ENCODE peak calls at places on chromosomes 13 and 19, in seven cellular contexts. O is fibroblast of lung; U is CD8-positive, alpha-beta T cell; E is left ventricle myocardium inferior; H is CD4-positive, alpha-beta memory T cell; F is heart left ventricle; V is ovary. W is an unnamed sample.
A peak's percentile ranks its signal among the peaks of the same experiment; 100 is the strongest.

GRCh38 chr19:50322234-50322633 is 6.9 kb downstream of the KCNC3 start:
- DNase-seq in O (no peak), U (no peak), E (no peak), H (no peak), F (no peak), V (no peak), W (no peak)

GRCh38 chr13:48431987-48432615 is 19.2 kb upstream of the LPAR6 start:
- DNase-seq in O (peak; percentile 41), U (no peak), E (no peak), H (no peak), F (no peak), V (no peak), W (no peak)

GRCh38 chr13:59492030-59492636 is 671.6 kb downstream of the DIAPH3 start:
- DNase-seq in O (peak; percentile 39), U (no peak), E (no peak), H (no peak), F (no peak), V (no peak), W (no peak)

GRCh38 chr13:80050252-80050651 is 290.7 kb downstream of the SPRY2 start:
- DNase-seq in O (peak; percentile 68), U (no peak), E (no peak), H (no peak), F (no peak), V (no peak), W (no peak)

GRCh38 chr13:111467111-111467890 is 146.9 kb downstream of the TEX29 start:
- DNase-seq in O (no peak), U (no peak), E (no peak), H (no peak), F (no peak), V (no peak), W (no peak)

GRCh38 chr19:3178973-3179738 is 587 bp downstream of the S1PR4 start:
- DNase-seq in O (no peak), U (no peak), E (no peak), H (no peak), F (no peak), V (no peak), W (no peak)

GRCh38 chr19:900302-901111 is 7.2 kb downstream of the RNU6-9 start:
- DNase-seq in O (no peak), U (no peak), E (no peak), H (peak; percentile 72), F (no peak), V (no peak), W (peak; percentile 69)

GRCh38 chr13:89238496-89238895 is 1567.3 kb downstream of the SLITRK5 start:
- DNase-seq in O (no peak), U (no peak), E (no peak), H (no peak), F (no peak), V (no peak), W (no peak)

GRCh38 chr13:44311011-44311481 is 62.6 kb upstream of the SERP2 start:
- DNase-seq in O (peak; percentile 68), U (no peak), E (no peak), H (no peak), F (no peak), V (no peak), W (no peak)

GRCh38 chr13:33087091-33087490 is 70.9 kb downstream of the KL start:
- DNase-seq in O (peak; percentile 69), U (no peak), E (no peak), H (no peak), F (no peak), V (no peak), W (no peak)

GRCh38 chr13:108478179-108478578 is 151.2 kb upstream of the MYO16 start:
- DNase-seq in O (no peak), U (no peak), E (no peak), H (no peak), F (no peak), V (no peak), W (no peak)

GRCh38 chr13:77067519-77067918 is 40.6 kb upstream of the FBXL3 start:
- DNase-seq in O (no peak), U (no peak), E (no peak), H (no peak), F (no peak), V (no peak), W (no peak)

GRCh38 chr19:50490411-50490811 is 13.8 kb upstream of the GARIN5A start:
- DNase-seq in O (no peak), U (no peak), E (no peak), H (no peak), F (no peak), V (no peak), W (no peak)

GRCh38 chr13:42751693-42752092 is 29.7 kb upstream of the FAM216B start:
- DNase-seq in O (no peak), U (no peak), E (no peak), H (no peak), F (no peak), V (no peak), W (no peak)

GRCh38 chr13:113552786-113553540 is 31.6 kb upstream of the TFDP1 start:
- DNase-seq in O (no peak), U (no peak), E (no peak), H (no peak), F (no peak), V (peak; percentile 19), W (no peak)

GRCh38 chr13:76887070-76887563 is 912 bp upstream of the KCTD12 start:
- DNase-seq in O (peak; percentile 1), U (no peak), E (peak; percentile 16), H (no peak), F (peak; percentile 18), V (peak; percentile 40), W (no peak)

GRCh38 chr19:15944401-15944800 is 4.4 kb upstream of the OR10H4 start:
- DNase-seq in O (no peak), U (no peak), E (no peak), H (no peak), F (no peak), V (no peak), W (no peak)

GRCh38 chr19:15945301-15945700 is 3.5 kb upstream of the OR10H4 start:
- DNase-seq in O (no peak), U (no peak), E (no peak), H (no peak), F (no peak), V (no peak), W (no peak)

DNA sequence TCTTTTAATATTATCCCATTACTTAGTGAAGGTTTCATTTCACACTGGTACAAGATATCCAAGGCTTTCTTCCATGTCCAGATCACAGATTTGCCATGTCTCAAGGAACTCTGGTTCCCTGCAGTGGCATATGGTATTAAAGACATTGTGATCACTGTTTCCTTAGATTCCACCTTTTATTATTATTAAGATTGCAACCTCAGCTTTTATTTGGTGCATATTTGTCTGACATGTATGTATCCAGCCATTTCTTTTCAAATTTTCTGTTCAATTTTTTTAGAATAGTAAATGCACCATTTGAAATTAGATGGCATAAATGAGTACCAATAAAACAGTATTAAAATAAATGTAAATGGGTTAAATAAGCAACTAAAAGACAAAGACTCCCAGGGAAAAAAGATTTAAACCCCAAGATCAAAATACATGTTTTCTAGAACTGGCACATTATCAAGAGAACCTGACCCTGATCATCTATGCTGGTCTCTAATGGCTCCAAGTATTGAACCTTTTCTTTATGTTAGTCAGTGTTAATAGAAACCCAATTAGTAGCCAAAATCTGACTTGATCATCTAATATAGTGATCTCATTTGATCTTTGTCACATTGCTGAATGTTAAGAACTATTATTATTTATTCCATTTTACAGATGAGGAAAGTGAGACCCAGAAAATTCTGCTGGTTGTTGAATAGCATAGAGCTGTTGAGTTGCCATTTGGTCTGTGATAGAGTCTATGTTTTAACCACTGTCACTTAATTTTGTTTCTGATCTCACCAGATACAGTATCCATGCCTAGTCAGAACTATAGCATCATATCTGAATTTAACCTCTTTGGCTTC is at the start of gene OR10H4:
- DNase-seq in O (no peak), U (no peak), E (no peak), H (no peak), F (no peak), V (no peak), W (no peak)
- H3K9me3 ChIP-seq in O (no peaks in the 10 kb centered on the region), U (no peaks in the 10 kb centered on the region), E (peaks cover 53% of the 10 kb centered on the region), H (no peaks in the 10 kb centered on the region), F (peaks cover 20% of the 10 kb centered on the region), V (no peaks in the 10 kb centered on the region), W (no peaks in the 10 kb centered on the region)

GRCh38 chr19:21585491-21585890 is 80.1 kb downstream of the ZNF429 start:
- DNase-seq in O (no peak), U (no peak), E (no peak), H (no peak), F (no peak), V (no peak), W (no peak)

GRCh38 chr19:21587117-21587461 is 81.7 kb downstream of the ZNF429 start:
- DNase-seq in O (no peak), U (no peak), E (peak; percentile 38), H (no peak), F (peak; percentile 38), V (peak; percentile 57), W (no peak)

GRCh38 chr19:21581646-21582045 is 76.2 kb downstream of the ZNF429 start:
- DNase-seq in O (no peak), U (no peak), E (no peak), H (no peak), F (no peak), V (no peak), W (no peak)

GRCh38 chr19:21586341-21587116 is 81.1 kb downstream of the ZNF429 start:
- DNase-seq in O (no peak), U (no peak), E (peak; percentile 36), H (no peak), F (no peak), V (peak; percentile 57), W (no peak)

DNA sequence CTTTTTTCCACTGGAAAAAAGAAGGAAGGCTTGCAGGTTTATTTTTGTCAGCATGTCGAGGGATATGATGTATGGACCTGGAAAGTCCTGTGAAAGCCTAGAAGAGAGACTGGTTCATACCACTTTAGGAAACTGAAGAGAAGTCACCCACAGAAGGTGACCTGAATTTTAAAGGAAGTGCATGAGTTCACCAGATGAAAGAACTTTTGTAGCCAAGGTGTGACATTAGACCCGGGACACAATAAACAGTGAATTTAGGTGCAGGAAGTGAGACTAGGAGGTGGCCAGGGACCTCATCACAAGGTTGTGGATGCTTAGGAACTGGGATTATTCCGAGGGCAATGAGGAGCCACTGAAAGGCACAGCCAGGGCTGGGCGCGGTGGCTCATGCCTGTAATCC is 79.1 kb downstream of the ZNF429 start:
- DNase-seq in O (no peak), U (no peak), E (no peak), H (peak; percentile 44), F (no peak), V (no peak), W (no peak)
- H3K9me3 ChIP-seq in O (no peaks in the 10 kb centered on the region), U (no peaks in the 10 kb centered on the region), E (peaks cover 19% of the 10 kb centered on the region), H (no peaks in the 10 kb centered on the region), F (no peaks in the 10 kb centered on the region), V (no peaks in the 10 kb centered on the region), W (no peaks in the 10 kb centered on the region)

GRCh38 chr19:52945652-52946321 is 16.9 kb downstream of the ZNF816 start:
- DNase-seq in O (no peak), U (no peak), E (no peak), H (no peak), F (no peak), V (no peak), W (no peak)
- H3K9me3 ChIP-seq in O (no peaks in the 10 kb centered on the region), U (peaks cover 28% of the 10 kb centered on the region), E (peaks cover 44% of the 10 kb centered on the region), H (peaks cover 10% of the 10 kb centered on the region), F (peaks cover 48% of the 10 kb centered on the region), V (no peaks in the 10 kb centered on the region), W (peaks cover 14% of the 10 kb centered on the region)

DNA sequence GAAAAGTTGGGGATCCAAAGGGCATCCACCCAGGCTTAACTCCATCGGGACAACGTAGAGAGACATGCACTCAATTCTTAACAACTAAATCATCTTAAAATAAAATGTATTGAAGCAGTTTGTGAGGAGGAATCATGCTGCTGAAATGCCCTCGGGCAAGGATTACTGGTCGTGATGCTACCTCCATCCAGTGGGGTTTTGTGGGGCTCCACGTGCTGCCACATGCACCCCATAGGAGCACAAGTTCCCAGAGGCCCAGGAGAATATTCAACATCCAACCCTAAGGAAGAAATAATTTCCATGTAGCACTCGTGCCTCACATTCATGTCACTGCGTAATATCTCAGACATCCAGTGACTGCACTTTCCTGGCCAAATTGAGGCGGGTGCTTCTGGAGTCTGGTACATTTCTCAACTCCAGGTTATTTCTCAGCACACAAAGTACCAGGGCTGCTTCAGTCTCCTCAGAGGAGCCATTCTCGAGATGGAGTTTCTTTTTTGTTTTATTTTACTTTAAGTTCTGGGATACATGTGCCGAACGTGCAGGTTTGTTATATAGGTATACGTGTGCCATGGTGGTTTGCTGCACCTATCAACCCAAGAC is 429.8 kb downstream of the FOXO1 start:
- DNase-seq in O (no peak), U (no peak), E (peak; percentile 45), H (no peak), F (no peak), V (no peak), W (no peak)
- H3K9me3 ChIP-seq in O (no peaks in the 10 kb centered on the region), U (no peaks in the 10 kb centered on the region), E (peaks cover 6% of the 10 kb centered on the region), H (no peaks in the 10 kb centered on the region), F (no peaks in the 10 kb centered on the region), V (no peaks in the 10 kb centered on the region), W (no peaks in the 10 kb centered on the region)

W was measured in HAP-1.